ENCODE peak calls at places on chromosomes 2 and 18, in four cellular contexts. A is psoas muscle, L is GM12865, I is retina. G is an unnamed sample.

GRCh38 chr2:75994759-75995158 is 284.0 kb upstream of the GCFC2 start:
- DNase-seq in A (no peak), L (no peak), I (no peak), G (no peak)

GRCh38 chr2:46661526-46661925 is 182.2 kb downstream of the TMEM247 start:
- DNase-seq in A (no peak), L (no peak), I (no peak), G (no peak)

GRCh38 chr2:191625016-191625415 is 52.9 kb upstream of the NABP1 start:
- DNase-seq in A (no peak), L (peak; percentile 34), I (no peak), G (no peak)

GRCh38 chr2:210562136-210563080 is 6.0 kb downstream of the CPS1 start:
- DNase-seq in A (no peak), L (no peak), I (no peak), G (no peak)

GRCh38 chr2:197500503-197501179 is 462 bp downstream of the HSPE1 start:
- DNase-seq in A (no peak), L (peak; percentile 11), I (no peak), G (no peak)

GRCh38 chr2:62661263-62661635 is 44.3 kb upstream of the EHBP1 start:
- DNase-seq in A (no peak), L (no peak), I (no peak), G (no peak)

GRCh38 chr2:144890828-144891227 is 370.9 kb upstream of the ZEB2 start:
- DNase-seq in A (no peak), L (peak; percentile 4), I (no peak), G (no peak)

GRCh38 chr2:239540174-239540573 is 139.4 kb upstream of the HDAC4 start:
- DNase-seq in A (peak; percentile 85), L (no peak), I (no peak), G (no peak)

GRCh38 chr2:196322963-196323810 is 151.8 kb upstream of the STK17B start:
- DNase-seq in A (no peak), L (no peak), I (no peak), G (no peak)

GRCh38 chr2:3377612-3378432 is at the start of gene EIPR1:
- DNase-seq in A (peak; percentile 98), L (peak; percentile 99), I (peak; percentile 98), G (peak; percentile 97)

GRCh38 chr18:41767960-41768359 is 187.1 kb upstream of the PIK3C3 start:
- DNase-seq in A (no peak), L (peak; percentile 5), I (no peak), G (peak; percentile 32)

GRCh38 chr2:108884629-108885028 is 98.1 kb downstream of the CCDC138 start:
- DNase-seq in A (no peak), L (no peak), I (no peak), G (no peak)

GRCh38 chr18:49757513-49758262 is 55.6 kb downstream of the ACAA2 start:
- DNase-seq in A (no peak), L (peak; percentile 26), I (no peak), G (peak; percentile 53)

GRCh38 chr2:190088917-190089316 is 26.4 kb upstream of the MSTN start:
- DNase-seq in A (no peak), L (peak; percentile 81), I (peak; percentile 50), G (peak; percentile 34)

GRCh38 chr2:170204561-170204960 is 26.6 kb downstream of the MYO3B start:
- DNase-seq in A (no peak), L (no peak), I (no peak), G (no peak)

GRCh38 chr2:216081012-216081411 is 597 bp downstream of the PECR start:
- DNase-seq in A (no peak), L (no peak), I (no peak), G (no peak)

GRCh38 chr18:3885209-3885792 is 435.3 kb downstream of the TGIF1 start:
- DNase-seq in A (no peak), L (peak; percentile 26), I (no peak), G (no peak)

GRCh38 chr2:67993329-67993728 is 69.5 kb downstream of the C1D start:
- DNase-seq in A (no peak), L (no peak), I (no peak), G (no peak)

GRCh38 chr2:67259581-67260347 is 137.4 kb upstream of the ETAA1 start:
- DNase-seq in A (no peak), L (no peak), I (peak; percentile 47), G (no peak)

GRCh38 chr2:163155279-163155883 is 316.8 kb upstream of the KCNH7 start:
- DNase-seq in A (no peak), L (peak; percentile 28), I (peak; percentile 20), G (peak; percentile 30)

GRCh38 chr2:169716229-169716886 is 17.3 kb upstream of the KLHL23 start:
- DNase-seq in A (no peak), L (no peak), I (peak; percentile 35), G (no peak)

GRCh38 chr18:42712065-42712464 is 403.4 kb downstream of the RIT2 start:
- DNase-seq in A (no peak), L (no peak), I (no peak), G (no peak)

GRCh38 chr2:225543626-225544025 is 144.1 kb downstream of the NYAP2 start:
- DNase-seq in A (no peak), L (no peak), I (no peak), G (no peak)

GRCh38 chr2:149160701-149161217 is 122.3 kb downstream of the LYPD6B start:
- DNase-seq in A (no peak), L (peak; percentile 87), I (no peak), G (peak; percentile 59)

GRCh38 chr18:58101291-58101706 is 57.3 kb downstream of the NEDD4L start:
- DNase-seq in A (no peak), L (no peak), I (no peak), G (no peak)

GRCh38 chr2:196171946-196172345 is 568 bp upstream of the STK17B start:
- DNase-seq in A (no peak), L (no peak), I (peak; percentile 55), G (no peak)

GRCh38 chr2:30149513-30149912 is 2.7 kb downstream of the YPEL5 start:
- DNase-seq in A (no peak), L (peak; percentile 29), I (no peak), G (no peak)

GRCh38 chr2:96993367-96993766 is 7.0 kb upstream of the FAM178B start:
- DNase-seq in A (no peak), L (no peak), I (no peak), G (no peak)

GRCh38 chr2:237627463-237628321 is at the start of gene LRRFIP1:
- DNase-seq in A (peak; percentile 77), L (no peak), I (peak; percentile 55), G (no peak)

GRCh38 chr2:11446733-11447248 is 19.2 kb downstream of the E2F6 start:
- DNase-seq in A (no peak), L (peak; percentile 71), I (peak; percentile 79), G (peak; percentile 50)

G was measured in GM13976.